ENCODE peak calls at places on chromosomes 7 and 10, in six cellular contexts. K, P, L, I, S and U are unnamed samples.

GRCh38 chr7:68364871-68365625 is 1233.2 kb upstream of the AUTS2 start:
- DNase-seq in P (no peak), I (no peak), S (no peak), L (no peak), K (no peak), U (no peak)

GRCh38 chr7:65846008-65846570 is 26.8 kb upstream of the VKORC1L1 start:
- DNase-seq in P (no peak), I (no peak), K (no peak), L (no peak), S (no peak), U (no peak)

GRCh38 chr10:11300563-11300962 is 282.9 kb downstream of the CELF2 start:
- DNase-seq in K (no peak), L (no peak), I (no peak), S (no peak), P (no peak), U (no peak)

GRCh38 chr7:131688738-131689661 is 132.6 kb upstream of the PODXL start:
- DNase-seq in I (no peak), K (peak), L (peak), S (peak), P (peak), U (peak)

GRCh38 chr10:31723074-31723750 is 205.4 kb downstream of the ARHGAP12 start:
- DNase-seq in L (no peak), S (peak), I (no peak), K (no peak), P (peak), U (no peak)

GRCh38 chr10:30999084-30999712 is 32.5 kb downstream of the ZNF438 start:
- DNase-seq in K (no peak), I (no peak), S (no peak), L (no peak), P (peak), U (peak)

GRCh38 chr7:157355784-157356511 is 19.1 kb downstream of the DNAJB6 start:
- DNase-seq in L (no peak), P (peak), K (no peak), S (no peak), I (no peak), U (no peak)

GRCh38 chr7:122770943-122771342 is 68.2 kb upstream of the RNF148 start:
- DNase-seq in I (no peak), P (no peak), S (no peak), L (no peak), K (no peak), U (no peak)

GRCh38 chr7:26090927-26091519 is 61.0 kb upstream of the NFE2L3 start:
- DNase-seq in P (peak), S (peak), I (no peak), K (no peak), L (no peak), U (peak)

GRCh38 chr10:25704622-25705021 is 229.4 kb upstream of the MYO3A start:
- DNase-seq in S (no peak), I (no peak), L (no peak), P (no peak), K (no peak), U (no peak)

GRCh38 chr10:98374176-98374969 is 40.6 kb downstream of the PYROXD2 start:
- DNase-seq in P (peak), K (no peak), L (no peak), S (no peak), I (no peak), U (no peak)

GRCh38 chr10:104308439-104308903 is 29.8 kb downstream of the ITPRIP start:
- DNase-seq in L (no peak), P (no peak), I (no peak), K (no peak), S (no peak), U (no peak)

GRCh38 chr7:117672433-117672832 is 192.6 kb downstream of the CFTR start:
- DNase-seq in S (no peak), I (no peak), L (no peak), P (no peak), K (no peak), U (no peak)

GRCh38 chr10:35007858-35008301 is 82.3 kb downstream of the CUL2 start:
- DNase-seq in I (no peak), L (no peak), S (no peak), K (no peak), P (peak), U (no peak)

GRCh38 chr7:12570529-12571461 is at the start of gene SCIN:
- DNase-seq in L (no peak), K (peak), S (no peak), P (no peak), I (no peak), U (peak)

GRCh38 chr10:32332299-32332750 is 14.6 kb downstream of the EPC1 start:
- DNase-seq in S (no peak), L (no peak), I (no peak), P (peak), K (no peak), U (peak)

GRCh38 chr7:143484059-143484458 is 6.4 kb downstream of the TAS2R41 start:
- DNase-seq in I (no peak), L (no peak), S (no peak), K (no peak), P (peak), U (no peak)

GRCh38 chr10:3827768-3828403 is 42.9 kb upstream of the KLF6 start:
- DNase-seq in I (no peak), K (no peak), S (no peak), P (no peak), L (no peak), U (no peak)

GRCh38 chr10:17980796-17981195 is 29.1 kb downstream of the SLC39A12 start:
- DNase-seq in K (no peak), S (no peak), I (no peak), P (peak), L (no peak), U (no peak)

GRCh38 chr10:48466611-48467240 is 138.1 kb downstream of the ARHGAP22 start:
- DNase-seq in K (no peak), I (no peak), P (no peak), L (peak), S (no peak), U (no peak)

GRCh38 chr7:118586248-118586647 is 361.7 kb downstream of the ANKRD7 start:
- DNase-seq in K (no peak), I (no peak), P (no peak), S (no peak), L (no peak), U (no peak)

DNA sequence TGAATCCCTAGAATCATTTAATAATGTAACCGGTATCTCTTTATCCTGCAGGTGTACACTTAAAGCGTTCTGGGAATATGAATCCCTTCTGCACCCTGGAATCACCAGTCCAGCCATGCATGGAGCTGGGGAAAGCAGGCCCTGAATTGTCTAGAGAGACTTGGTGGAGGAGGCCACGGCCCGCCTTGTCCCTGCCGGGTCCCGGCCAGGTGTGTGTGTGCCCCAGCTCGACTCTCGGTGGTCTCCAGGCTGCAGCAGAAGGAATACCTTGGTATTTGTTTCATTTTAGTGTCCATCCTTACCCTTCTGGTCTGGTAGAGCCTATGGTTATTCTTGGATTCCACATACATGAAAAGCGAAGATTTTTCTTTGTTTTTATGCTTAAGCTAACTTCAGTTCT is 58.1 kb downstream of the PRPF18 start:
- DNase-seq in S (no peak), K (no peak), I (no peak), P (no peak), L (no peak), U (no peak)
- TF ChIP-seq POLR2A in S (no peak), K (no peak), I (no peak), P (no peak), L (no peak), U (no peak)

GRCh38 chr10:12372846-12373245 is 23.5 kb downstream of the CAMK1D start:
- DNase-seq in I (no peak), K (no peak), S (no peak), L (no peak), P (no peak), U (no peak)

GRCh38 chr10:12377891-12378290 is 28.5 kb downstream of the CAMK1D start:
- DNase-seq in S (no peak), K (no peak), P (no peak), L (no peak), I (no peak), U (no peak)

GRCh38 chr10:12376211-12376610 is 26.9 kb downstream of the CAMK1D start:
- DNase-seq in I (no peak), L (no peak), P (no peak), S (no peak), K (no peak), U (no peak)

GRCh38 chr10:12369982-12370381 is 20.6 kb downstream of the CAMK1D start:
- DNase-seq in K (no peak), L (no peak), I (peak), S (no peak), P (no peak), U (no peak)

GRCh38 chr10:12375076-12375504 is 25.7 kb downstream of the CAMK1D start:
- DNase-seq in L (peak), K (no peak), S (no peak), I (no peak), P (peak), U (no peak)
- TF ChIP-seq POLR2A in L (no peak), K (no peak), S (no peak), I (no peak), P (no peak), U (no peak)

GRCh38 chr7:142365410-142365842 is 107.6 kb upstream of the PRSS58 start:
- DNase-seq in P (no peak), S (no peak), I (no peak), K (no peak), L (no peak), U (no peak)
- TF ChIP-seq POLR2A in P (no peak), S (no peak), I (no peak), K (no peak), L (no peak), U (no peak)

DNA sequence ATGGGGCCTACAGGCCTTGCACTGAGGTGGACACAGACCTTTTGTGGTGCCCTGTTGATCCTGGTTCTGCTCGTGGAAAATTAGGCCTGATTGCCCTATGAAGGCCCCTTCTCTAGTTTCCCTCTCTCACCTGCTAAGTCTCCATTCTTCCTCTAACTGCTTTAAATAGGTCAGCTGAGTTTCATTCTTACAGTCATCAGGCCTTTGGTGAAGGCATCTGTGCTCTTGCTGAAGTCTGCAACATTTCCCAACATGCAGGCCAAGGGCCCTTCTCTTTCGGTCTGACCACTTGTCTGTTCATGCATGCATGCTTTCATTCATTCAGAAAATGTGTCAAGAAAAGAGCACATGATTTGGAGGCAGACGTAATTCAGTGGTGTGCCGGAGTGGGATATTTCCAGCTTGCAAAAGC is 244.0 kb downstream of the BUB3 start:
- DNase-seq in S (no peak), I (no peak), P (no peak), L (no peak), K (no peak), U (no peak)
- TF ChIP-seq POLR2A in S (no peak), I (no peak), P (no peak), L (no peak), K (no peak), U (no peak)